ENCODE peak calls at places on chromosomes 3 and 15, in four cellular contexts. H is naive B cell, Z is OCI-LY7, B is NCI-H345. M is an unnamed sample.

GRCh38 chr15:71682051-71682450 is 128.3 kb upstream of the NR2E3 start:
- DNase-seq in H (no peak), Z (no peak), B (no peak), M (no peak)

GRCh38 chr3:140236836-140237476 is 302.0 kb downstream of the CLSTN2 start:
- DNase-seq in H (no peak), Z (no peak), B (no peak), M (no peak)

GRCh38 chr3:123926396-123926795 is 34.6 kb downstream of the CCDC14 start:
- DNase-seq in H (no peak), Z (no peak), B (no peak), M (no peak)

GRCh38 chr3:61522064-61522463 is 39.3 kb upstream of the PTPRG start:
- DNase-seq in H (no peak), Z (no peak), B (no peak), M (no peak)

GRCh38 chr15:67907175-67907723 is 67.4 kb upstream of the RNU6-1 start:
- DNase-seq in H (no peak), Z (no peak), B (no peak), M (no peak)

GRCh38 chr3:99323940-99324339 is 314.5 kb upstream of the COL8A1 start:
- DNase-seq in H (no peak), Z (no peak), B (no peak), M (no peak)

GRCh38 chr3:48694610-48695051 is 8.9 kb upstream of the NCKIPSD start:
- DNase-seq in H (no peak), Z (no peak), B (peak; percentile 14), M (no peak)

GRCh38 chr3:170584585-170585007 is 1.3 kb downstream of the SLC7A14 start:
- DNase-seq in H (no peak), Z (peak; percentile 29), B (no peak), M (peak; percentile 30)

GRCh38 chr3:45993421-45994027 is 2.1 kb downstream of the FYCO1 start:
- DNase-seq in H (no peak), Z (no peak), B (no peak), M (no peak)

GRCh38 chr15:52071570-52071969 is 41.0 kb downstream of the BCL2L10 start:
- DNase-seq in H (no peak), Z (no peak), B (no peak), M (no peak)

GRCh38 chr3:133843634-133844033 is 38.0 kb downstream of the SRPRB start:
- DNase-seq in H (no peak), Z (no peak), B (no peak), M (no peak)

GRCh38 chr3:147458995-147459704 is 50.0 kb downstream of the ZIC1 start:
- DNase-seq in H (no peak), Z (no peak), B (no peak), M (no peak)

GRCh38 chr3:128170866-128171516 is 17.7 kb downstream of the EEFSEC start:
- DNase-seq in H (no peak), Z (peak; percentile 23), B (peak; percentile 26), M (peak; percentile 15)

M was measured in NAMALWA.